ENCODE peak calls at places on chromosome 4, in nine cellular contexts. L is lung, T is foreskin fibroblast, Z is AG04449, C is GM12878, E is WTC11, A is kidney, H is fibroblast of pulmonary artery, J is mesothelial cell of epicardium. I is an unnamed sample.

GRCh38 chr4:52716364-52717151 is 34.7 kb downstream of the ERVMER34-1 start:
- DNase-seq in L (no peak), T (no peak), A (no peak), E (no peak), C (no peak), H (no peak), J (no peak), Z (no peak), I (no peak)

GRCh38 chr4:2787230-2788100 is 5.4 kb upstream of the SH3BP2 start:
- DNase-seq in Z (no peak), H (no peak), T (no peak), J (no peak), C (peak; percentile 88), L (no peak), A (peak; percentile 78), E (peak; percentile 19), I (peak; percentile 83)

GRCh38 chr4:1517592-1518411 is 111.6 kb upstream of the NKX1-1 start:
- DNase-seq in T (no peak), J (no peak), E (no peak), L (no peak), C (no peak), Z (no peak), H (no peak), A (peak; percentile 64), I (no peak)

GRCh38 chr4:128974203-128974602 is 119.1 kb downstream of the SCLT1 start:
- DNase-seq in H (peak; percentile 14), Z (no peak), J (no peak), L (no peak), T (no peak), E (no peak), A (no peak), C (no peak), I (no peak)

GRCh38 chr4:53122280-53123116 is 243.4 kb downstream of the SCFD2 start:
- DNase-seq in A (no peak), Z (no peak), J (no peak), T (no peak), L (no peak), E (no peak), H (no peak), C (no peak), I (no peak)

GRCh38 chr4:157121396-157121795 is 45.4 kb downstream of the GLRB start:
- DNase-seq in E (no peak), J (no peak), L (no peak), Z (no peak), C (no peak), T (no peak), H (no peak), A (no peak), I (no peak)

GRCh38 chr4:19379318-19379717 is 872.4 kb upstream of the SLIT2 start:
- DNase-seq in C (no peak), E (no peak), J (no peak), L (no peak), T (no peak), Z (no peak), H (no peak), A (no peak), I (no peak)

GRCh38 chr4:148022975-148023374 is 291.1 kb downstream of the ARHGAP10 start:
- DNase-seq in A (no peak), T (no peak), H (no peak), E (no peak), J (no peak), C (no peak), Z (no peak), L (no peak), I (no peak)

GRCh38 chr4:16461362-16461761 is 235.1 kb upstream of the TAPT1 start:
- DNase-seq in E (no peak), H (no peak), L (no peak), T (no peak), J (no peak), A (no peak), C (no peak), Z (no peak), I (no peak)

GRCh38 chr4:33171873-33172550 is 2451.8 kb downstream of the PCDH7 start:
- DNase-seq in Z (no peak), J (no peak), A (no peak), T (no peak), C (no peak), E (no peak), H (no peak), L (no peak), I (no peak)

GRCh38 chr4:24266014-24266413 is 318.3 kb downstream of the DHX15 start:
- DNase-seq in L (no peak), H (no peak), Z (no peak), E (no peak), J (no peak), C (no peak), A (no peak), T (no peak), I (no peak)

GRCh38 chr4:76696109-76696508 is 201.8 kb downstream of the SOWAHB start:
- DNase-seq in H (no peak), T (peak; percentile 74), Z (no peak), J (no peak), L (no peak), A (no peak), E (peak; percentile 77), C (no peak), I (no peak)

GRCh38 chr4:38519671-38520070 is 144.3 kb upstream of the KLF3 start:
- DNase-seq in T (no peak), J (no peak), C (no peak), E (no peak), A (no peak), Z (no peak), L (no peak), H (no peak), I (no peak)

GRCh38 chr4:43843501-43843900 is 605.1 kb downstream of the KCTD8 start:
- DNase-seq in T (no peak), A (no peak), C (no peak), L (no peak), J (no peak), E (no peak), H (peak; percentile 14), Z (no peak), I (no peak)

GRCh38 chr4:7192252-7193039 is at the start of gene SORCS2:
- DNase-seq in A (peak; percentile 56), H (peak; percentile 55), J (peak; percentile 88), E (peak; percentile 72), L (no peak), Z (no peak), C (no peak), T (peak; percentile 47), I (peak; percentile 73)

GRCh38 chr4:37516057-37516775 is 170.0 kb downstream of the RELL1 start:
- DNase-seq in E (no peak), A (no peak), T (no peak), C (no peak), J (no peak), H (no peak), L (no peak), Z (no peak), I (no peak)

GRCh38 chr4:138113819-138114415 is 128.2 kb downstream of the SLC7A11 start:
- DNase-seq in H (peak; percentile 79), C (no peak), A (no peak), E (no peak), L (no peak), Z (no peak), J (no peak), T (peak; percentile 23), I (no peak)

GRCh38 chr4:37431417-37431743 is 186.8 kb downstream of the NWD2 start:
- DNase-seq in C (no peak), L (no peak), H (no peak), J (no peak), A (no peak), E (no peak), T (no peak), Z (no peak), I (no peak)

DNA sequence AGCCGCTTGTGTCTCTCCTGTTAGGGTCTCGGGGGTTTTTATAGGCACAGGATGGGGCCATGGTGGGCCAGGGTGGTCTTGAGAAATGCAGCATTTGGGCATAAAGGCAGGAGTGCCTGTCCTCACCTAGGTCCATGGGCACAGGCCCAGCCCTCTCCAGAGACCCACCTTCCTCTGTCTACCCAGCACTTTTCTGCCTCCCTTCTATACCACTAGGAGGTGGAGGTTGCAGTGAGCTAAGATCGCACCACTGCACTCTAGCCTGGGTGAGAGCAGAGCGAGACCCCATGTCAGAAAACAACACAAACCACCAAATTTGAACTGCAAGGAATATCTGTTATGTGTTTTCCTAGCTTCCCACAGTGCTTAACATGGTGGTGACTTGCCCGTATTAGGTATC is 38.0 kb downstream of the MOB1B start:
- DNase-seq in J (no peak), C (no peak), L (no peak), H (no peak), A (no peak), Z (no peak), T (no peak), E (no peak), I (no peak)
- TF ChIP-seq CTCF in J (no peak), C (no peak), L (no peak), H (no peak), A (no peak), Z (no peak), T (no peak), E (no peak), I (no peak)

GRCh38 chr4:152937280-152937534 is 1.1 kb downstream of the FHDC1 start:
- DNase-seq in H (no peak), T (no peak), C (no peak), A (peak; percentile 67), Z (no peak), J (no peak), L (no peak), E (no peak), I (no peak)
- TF ChIP-seq CTCF in H (no peak), T (no peak), C (no peak), A (no peak), Z (no peak), J (no peak), L (no peak), E (no peak), I (no peak)

GRCh38 chr4:40325406-40326019 is 9.6 kb upstream of the CHRNA9 start:
- DNase-seq in T (peak; percentile 49), J (no peak), Z (no peak), A (no peak), C (no peak), L (peak; percentile 54), E (peak; percentile 41), H (peak; percentile 83), I (peak; percentile 83)
- TF ChIP-seq CTCF in T (peak; percentile 86), J (peak; percentile 78), Z (peak; percentile 75), A (peak; percentile 79), C (peak; percentile 89), L (peak; percentile 52), E (peak; percentile 64), H (peak; percentile 95), I (peak; percentile 77)

GRCh38 chr4:4456816-4457578 is 70.1 kb downstream of the NSG1 start:
- DNase-seq in Z (no peak), E (no peak), C (no peak), H (no peak), J (no peak), L (no peak), T (no peak), A (no peak), I (no peak)

GRCh38 chr4:4457803-4458550 is 71.1 kb downstream of the NSG1 start:
- DNase-seq in E (no peak), L (no peak), Z (peak; percentile 33), J (no peak), H (peak; percentile 34), C (no peak), A (no peak), T (peak; percentile 22), I (no peak)

GRCh38 chr4:4456351-4456750 is 69.4 kb downstream of the NSG1 start:
- DNase-seq in Z (no peak), C (no peak), E (no peak), J (no peak), A (no peak), H (peak; percentile 35), T (no peak), L (no peak), I (no peak)

GRCh38 chr4:4460759-4461158 is 73.9 kb downstream of the NSG1 start:
- DNase-seq in Z (no peak), H (no peak), E (no peak), L (no peak), C (no peak), A (no peak), T (no peak), J (no peak), I (no peak)

GRCh38 chr4:4455199-4455865 is 68.4 kb downstream of the NSG1 start:
- DNase-seq in L (no peak), A (no peak), T (no peak), J (no peak), Z (no peak), H (no peak), C (peak; percentile 39), E (no peak), I (no peak)
- TF ChIP-seq CTCF in L (no peak), A (no peak), T (no peak), J (no peak), Z (no peak), H (no peak), C (no peak), E (no peak), I (no peak)